ENCODE peak calls at places on chromosomes 1 and 21, in seven cellular contexts. One of them, this sample, is unnamed.

GRCh38 chr1:150546294-150546937 is 2.8 kb upstream of the ADAMTSL4 start:
- DNase-seq in Caki2: no peak
- DNase-seq in AG09319: no peak
- DNase-seq in NCI-H460: no peak
- DNase-seq in pancreas: no peak
- DNase-seq in bronchial epithelial cell: no peak
- DNase-seq in hepatic stellate cell: no peak
- DNase-seq in this sample: no peak

GRCh38 chr1:230139306-230139705 is 72.3 kb downstream of the GALNT2 start:
- DNase-seq in bronchial epithelial cell: no peak
- DNase-seq in AG09319: no peak
- DNase-seq in hepatic stellate cell: no peak
- DNase-seq in NCI-H460: no peak
- DNase-seq in Caki2: no peak
- DNase-seq in pancreas: no peak
- DNase-seq in this sample: no peak

GRCh38 chr1:11316701-11317100 is 43.7 kb downstream of the UBIAD1 start:
- DNase-seq in NCI-H460: no peak
- DNase-seq in bronchial epithelial cell: peak
- DNase-seq in hepatic stellate cell: no peak
- DNase-seq in Caki2: no peak
- DNase-seq in pancreas: no peak
- DNase-seq in AG09319: no peak
- DNase-seq in this sample: no peak

GRCh38 chr1:153742411-153743142 is 14.7 kb downstream of the INTS3 start:
- DNase-seq in bronchial epithelial cell: no peak
- DNase-seq in hepatic stellate cell: no peak
- DNase-seq in Caki2: peak
- DNase-seq in NCI-H460: no peak
- DNase-seq in pancreas: peak
- DNase-seq in AG09319: no peak
- DNase-seq in this sample: no peak

GRCh38 chr1:7539772-7540175 is 231.3 kb upstream of the VAMP3 start:
- DNase-seq in hepatic stellate cell: no peak
- DNase-seq in AG09319: no peak
- DNase-seq in NCI-H460: no peak
- DNase-seq in bronchial epithelial cell: peak
- DNase-seq in pancreas: peak
- DNase-seq in Caki2: no peak
- DNase-seq in this sample: no peak

GRCh38 chr1:174258148-174258550 is 98.8 kb downstream of the RABGAP1L start:
- DNase-seq in NCI-H460: peak
- DNase-seq in Caki2: peak
- DNase-seq in AG09319: no peak
- DNase-seq in hepatic stellate cell: peak
- DNase-seq in pancreas: no peak
- DNase-seq in bronchial epithelial cell: peak
- DNase-seq in this sample: peak

GRCh38 chr1:168287237-168287664 is 6.6 kb downstream of the TBX19 start:
- DNase-seq in pancreas: no peak
- DNase-seq in Caki2: peak
- DNase-seq in NCI-H460: no peak
- DNase-seq in bronchial epithelial cell: peak
- DNase-seq in AG09319: no peak
- DNase-seq in hepatic stellate cell: no peak
- DNase-seq in this sample: no peak

GRCh38 chr21:33736569-33736968 is 94.3 kb downstream of the ITSN1 start:
- DNase-seq in AG09319: no peak
- DNase-seq in bronchial epithelial cell: no peak
- DNase-seq in Caki2: no peak
- DNase-seq in NCI-H460: no peak
- DNase-seq in pancreas: no peak
- DNase-seq in hepatic stellate cell: no peak
- DNase-seq in this sample: no peak

GRCh38 chr1:182351790-182352364 is 39.7 kb downstream of the GLUL start:
- DNase-seq in pancreas: no peak
- DNase-seq in NCI-H460: no peak
- DNase-seq in hepatic stellate cell: no peak
- DNase-seq in AG09319: no peak
- DNase-seq in bronchial epithelial cell: no peak
- DNase-seq in Caki2: no peak
- DNase-seq in this sample: no peak

GRCh38 chr1:22831729-22832413 is 121.2 kb downstream of the EPHB2 start:
- DNase-seq in pancreas: no peak
- DNase-seq in hepatic stellate cell: peak
- DNase-seq in Caki2: peak
- DNase-seq in AG09319: peak
- DNase-seq in bronchial epithelial cell: peak
- DNase-seq in NCI-H460: peak
- DNase-seq in this sample: peak

GRCh38 chr1:184686540-184686939 is 68.1 kb downstream of the EDEM3 start:
- DNase-seq in hepatic stellate cell: no peak
- DNase-seq in AG09319: no peak
- DNase-seq in pancreas: peak
- DNase-seq in Caki2: no peak
- DNase-seq in bronchial epithelial cell: no peak
- DNase-seq in NCI-H460: no peak
- DNase-seq in this sample: no peak

GRCh38 chr1:76697361-76697760 is 169.9 kb upstream of the ST6GALNAC5 start:
- DNase-seq in pancreas: no peak
- DNase-seq in hepatic stellate cell: no peak
- DNase-seq in bronchial epithelial cell: no peak
- DNase-seq in Caki2: no peak
- DNase-seq in AG09319: no peak
- DNase-seq in NCI-H460: no peak
- DNase-seq in this sample: no peak

GRCh38 chr1:24108334-24109165 is 3.4 kb downstream of the MYOM3 start:
- DNase-seq in NCI-H460: peak
- DNase-seq in hepatic stellate cell: peak
- DNase-seq in AG09319: no peak
- DNase-seq in Caki2: peak
- DNase-seq in pancreas: no peak
- DNase-seq in bronchial epithelial cell: peak
- DNase-seq in this sample: no peak

GRCh38 chr21:15301014-15301413 is 236.2 kb upstream of the NRIP1 start:
- DNase-seq in hepatic stellate cell: no peak
- DNase-seq in pancreas: no peak
- DNase-seq in AG09319: no peak
- DNase-seq in NCI-H460: no peak
- DNase-seq in bronchial epithelial cell: peak
- DNase-seq in Caki2: peak
- DNase-seq in this sample: no peak

GRCh38 chr1:17658837-17659236 is 96.3 kb upstream of the ACTL8 start:
- DNase-seq in hepatic stellate cell: no peak
- DNase-seq in Caki2: no peak
- DNase-seq in AG09319: no peak
- DNase-seq in bronchial epithelial cell: no peak
- DNase-seq in pancreas: no peak
- DNase-seq in NCI-H460: no peak
- DNase-seq in this sample: no peak